ENCODE peak calls at places on chromosome 11, in seven cellular contexts. One of them, this sample, is unnamed.

GRCh38 chr11:70060611-70061293 is 17.4 kb upstream of the ANO1 start:
- DNase-seq in cardiac fibroblast: no peak
- DNase-seq in CD4-positive, CD25-positive, alpha-beta regulatory T cell: no peak
- DNase-seq in activated CD4-positive, alpha-beta T cell treated with anti-CD3 and anti-CD28 coated beads, Interleukin-2, amount 10 ng/mL, durations not matched to agents 7 days and 5 days: no peak
- DNase-seq in NCI-H1092: no peak
- DNase-seq in neural progenitor cell: no peak
- DNase-seq in activated T-cell treated with anti-CD3 and anti-CD28 coated beads for 48 hours: no peak
- DNase-seq in this sample: no peak

GRCh38 chr11:83680351-83680750 is 394.2 kb upstream of the CCDC90B start:
- DNase-seq in cardiac fibroblast: no peak
- DNase-seq in CD4-positive, CD25-positive, alpha-beta regulatory T cell: no peak
- DNase-seq in activated CD4-positive, alpha-beta T cell treated with anti-CD3 and anti-CD28 coated beads, Interleukin-2, amount 10 ng/mL, durations not matched to agents 7 days and 5 days: no peak
- DNase-seq in NCI-H1092: no peak
- DNase-seq in neural progenitor cell: peak; percentile 44
- DNase-seq in activated T-cell treated with anti-CD3 and anti-CD28 coated beads for 48 hours: no peak
- DNase-seq in this sample: no peak

GRCh38 chr11:134670247-134670646 is 258.2 kb upstream of the B3GAT1 start:
- DNase-seq in cardiac fibroblast: no peak
- DNase-seq in CD4-positive, CD25-positive, alpha-beta regulatory T cell: no peak
- DNase-seq in activated CD4-positive, alpha-beta T cell treated with anti-CD3 and anti-CD28 coated beads, Interleukin-2, amount 10 ng/mL, durations not matched to agents 7 days and 5 days: no peak
- DNase-seq in NCI-H1092: no peak
- DNase-seq in neural progenitor cell: no peak
- DNase-seq in activated T-cell treated with anti-CD3 and anti-CD28 coated beads for 48 hours: no peak
- DNase-seq in this sample: no peak

GRCh38 chr11:69306821-69307220 is 12.9 kb downstream of the MYEOV start:
- DNase-seq in cardiac fibroblast: no peak
- DNase-seq in CD4-positive, CD25-positive, alpha-beta regulatory T cell: no peak
- DNase-seq in activated CD4-positive, alpha-beta T cell treated with anti-CD3 and anti-CD28 coated beads, Interleukin-2, amount 10 ng/mL, durations not matched to agents 7 days and 5 days: no peak
- DNase-seq in NCI-H1092: no peak
- DNase-seq in neural progenitor cell: no peak
- DNase-seq in activated T-cell treated with anti-CD3 and anti-CD28 coated beads for 48 hours: no peak
- DNase-seq in this sample: no peak

GRCh38 chr11:128172046-128172878 is 415.1 kb downstream of the ETS1 start:
- DNase-seq in cardiac fibroblast: peak; percentile 95
- DNase-seq in CD4-positive, CD25-positive, alpha-beta regulatory T cell: peak; percentile 69
- DNase-seq in activated CD4-positive, alpha-beta T cell treated with anti-CD3 and anti-CD28 coated beads, Interleukin-2, amount 10 ng/mL, durations not matched to agents 7 days and 5 days: peak; percentile 89
- DNase-seq in NCI-H1092: peak; percentile 63
- DNase-seq in neural progenitor cell: peak; percentile 85
- DNase-seq in activated T-cell treated with anti-CD3 and anti-CD28 coated beads for 48 hours: peak; percentile 79
- DNase-seq in this sample: peak; percentile 87

GRCh38 chr11:34161812-34162506 is 56.5 kb downstream of the NAT10 start:
- DNase-seq in cardiac fibroblast: no peak
- DNase-seq in CD4-positive, CD25-positive, alpha-beta regulatory T cell: no peak
- DNase-seq in activated CD4-positive, alpha-beta T cell treated with anti-CD3 and anti-CD28 coated beads, Interleukin-2, amount 10 ng/mL, durations not matched to agents 7 days and 5 days: peak; percentile 13
- DNase-seq in NCI-H1092: no peak
- DNase-seq in neural progenitor cell: no peak
- DNase-seq in activated T-cell treated with anti-CD3 and anti-CD28 coated beads for 48 hours: peak; percentile 53
- DNase-seq in this sample: peak; percentile 53

GRCh38 chr11:46741600-46742484 is 22.8 kb downstream of the F2 start:
- DNase-seq in cardiac fibroblast: no peak
- DNase-seq in CD4-positive, CD25-positive, alpha-beta regulatory T cell: no peak
- DNase-seq in activated CD4-positive, alpha-beta T cell treated with anti-CD3 and anti-CD28 coated beads, Interleukin-2, amount 10 ng/mL, durations not matched to agents 7 days and 5 days: no peak
- DNase-seq in NCI-H1092: no peak
- DNase-seq in neural progenitor cell: no peak
- DNase-seq in activated T-cell treated with anti-CD3 and anti-CD28 coated beads for 48 hours: no peak
- DNase-seq in this sample: no peak

GRCh38 chr11:94647926-94648325 is 80.8 kb downstream of the PIWIL4 start:
- DNase-seq in cardiac fibroblast: peak; percentile 89
- DNase-seq in CD4-positive, CD25-positive, alpha-beta regulatory T cell: no peak
- DNase-seq in activated CD4-positive, alpha-beta T cell treated with anti-CD3 and anti-CD28 coated beads, Interleukin-2, amount 10 ng/mL, durations not matched to agents 7 days and 5 days: no peak
- DNase-seq in NCI-H1092: no peak
- DNase-seq in neural progenitor cell: peak; percentile 13
- DNase-seq in activated T-cell treated with anti-CD3 and anti-CD28 coated beads for 48 hours: no peak
- DNase-seq in this sample: peak; percentile 91

GRCh38 chr11:134781335-134781970 is 369.4 kb upstream of the B3GAT1 start:
- DNase-seq in cardiac fibroblast: no peak
- DNase-seq in CD4-positive, CD25-positive, alpha-beta regulatory T cell: no peak
- DNase-seq in activated CD4-positive, alpha-beta T cell treated with anti-CD3 and anti-CD28 coated beads, Interleukin-2, amount 10 ng/mL, durations not matched to agents 7 days and 5 days: no peak
- DNase-seq in NCI-H1092: no peak
- DNase-seq in neural progenitor cell: no peak
- DNase-seq in activated T-cell treated with anti-CD3 and anti-CD28 coated beads for 48 hours: no peak
- DNase-seq in this sample: no peak

GRCh38 chr11:133833101-133833898 is 12.0 kb downstream of the SPATA19 start:
- DNase-seq in cardiac fibroblast: no peak
- DNase-seq in CD4-positive, CD25-positive, alpha-beta regulatory T cell: no peak
- DNase-seq in activated CD4-positive, alpha-beta T cell treated with anti-CD3 and anti-CD28 coated beads, Interleukin-2, amount 10 ng/mL, durations not matched to agents 7 days and 5 days: no peak
- DNase-seq in NCI-H1092: no peak
- DNase-seq in neural progenitor cell: no peak
- DNase-seq in activated T-cell treated with anti-CD3 and anti-CD28 coated beads for 48 hours: no peak
- DNase-seq in this sample: no peak

GRCh38 chr11:134367781-134368180 is 36.0 kb downstream of the GLB1L2 start:
- DNase-seq in cardiac fibroblast: no peak
- DNase-seq in CD4-positive, CD25-positive, alpha-beta regulatory T cell: no peak
- DNase-seq in activated CD4-positive, alpha-beta T cell treated with anti-CD3 and anti-CD28 coated beads, Interleukin-2, amount 10 ng/mL, durations not matched to agents 7 days and 5 days: no peak
- DNase-seq in NCI-H1092: no peak
- DNase-seq in neural progenitor cell: no peak
- DNase-seq in activated T-cell treated with anti-CD3 and anti-CD28 coated beads for 48 hours: no peak
- DNase-seq in this sample: no peak

GRCh38 chr11:119169272-119169719 is 771 bp downstream of the NLRX1 start:
- DNase-seq in cardiac fibroblast: peak; percentile 36
- DNase-seq in CD4-positive, CD25-positive, alpha-beta regulatory T cell: no peak
- DNase-seq in activated CD4-positive, alpha-beta T cell treated with anti-CD3 and anti-CD28 coated beads, Interleukin-2, amount 10 ng/mL, durations not matched to agents 7 days and 5 days: peak; percentile 39
- DNase-seq in NCI-H1092: no peak
- DNase-seq in neural progenitor cell: peak; percentile 58
- DNase-seq in activated T-cell treated with anti-CD3 and anti-CD28 coated beads for 48 hours: peak; percentile 48
- DNase-seq in this sample: peak; percentile 15

GRCh38 chr11:26017322-26017860 is 314.5 kb upstream of the ANO3 start:
- DNase-seq in cardiac fibroblast: no peak
- DNase-seq in CD4-positive, CD25-positive, alpha-beta regulatory T cell: no peak
- DNase-seq in activated CD4-positive, alpha-beta T cell treated with anti-CD3 and anti-CD28 coated beads, Interleukin-2, amount 10 ng/mL, durations not matched to agents 7 days and 5 days: no peak
- DNase-seq in NCI-H1092: no peak
- DNase-seq in neural progenitor cell: no peak
- DNase-seq in activated T-cell treated with anti-CD3 and anti-CD28 coated beads for 48 hours: no peak
- DNase-seq in this sample: no peak

GRCh38 chr11:64119748-64120147 is 46.2 kb downstream of the MACROD1 start:
- DNase-seq in cardiac fibroblast: no peak
- DNase-seq in CD4-positive, CD25-positive, alpha-beta regulatory T cell: no peak
- DNase-seq in activated CD4-positive, alpha-beta T cell treated with anti-CD3 and anti-CD28 coated beads, Interleukin-2, amount 10 ng/mL, durations not matched to agents 7 days and 5 days: no peak
- DNase-seq in NCI-H1092: no peak
- DNase-seq in neural progenitor cell: no peak
- DNase-seq in activated T-cell treated with anti-CD3 and anti-CD28 coated beads for 48 hours: no peak
- DNase-seq in this sample: no peak

GRCh38 chr11:70411713-70412452 is 13.6 kb downstream of the CTTN start:
- DNase-seq in cardiac fibroblast: no peak
- DNase-seq in CD4-positive, CD25-positive, alpha-beta regulatory T cell: no peak
- DNase-seq in activated CD4-positive, alpha-beta T cell treated with anti-CD3 and anti-CD28 coated beads, Interleukin-2, amount 10 ng/mL, durations not matched to agents 7 days and 5 days: no peak
- DNase-seq in NCI-H1092: no peak
- DNase-seq in neural progenitor cell: no peak
- DNase-seq in activated T-cell treated with anti-CD3 and anti-CD28 coated beads for 48 hours: no peak
- DNase-seq in this sample: no peak

GRCh38 chr11:112744041-112744440 is 217.2 kb upstream of the NCAM1 start:
- DNase-seq in cardiac fibroblast: no peak
- DNase-seq in CD4-positive, CD25-positive, alpha-beta regulatory T cell: no peak
- DNase-seq in activated CD4-positive, alpha-beta T cell treated with anti-CD3 and anti-CD28 coated beads, Interleukin-2, amount 10 ng/mL, durations not matched to agents 7 days and 5 days: no peak
- DNase-seq in NCI-H1092: peak; percentile 89
- DNase-seq in neural progenitor cell: no peak
- DNase-seq in activated T-cell treated with anti-CD3 and anti-CD28 coated beads for 48 hours: no peak
- DNase-seq in this sample: no peak

GRCh38 chr11:70225629-70226582 is 22.8 kb downstream of the FADD start:
- DNase-seq in cardiac fibroblast: peak; percentile 67
- DNase-seq in CD4-positive, CD25-positive, alpha-beta regulatory T cell: no peak
- DNase-seq in activated CD4-positive, alpha-beta T cell treated with anti-CD3 and anti-CD28 coated beads, Interleukin-2, amount 10 ng/mL, durations not matched to agents 7 days and 5 days: no peak
- DNase-seq in NCI-H1092: no peak
- DNase-seq in neural progenitor cell: no peak
- DNase-seq in activated T-cell treated with anti-CD3 and anti-CD28 coated beads for 48 hours: no peak
- DNase-seq in this sample: no peak

GRCh38 chr11:61418136-61418535 is 11.6 kb downstream of the CPSF7 start:
- DNase-seq in cardiac fibroblast: no peak
- DNase-seq in CD4-positive, CD25-positive, alpha-beta regulatory T cell: no peak
- DNase-seq in activated CD4-positive, alpha-beta T cell treated with anti-CD3 and anti-CD28 coated beads, Interleukin-2, amount 10 ng/mL, durations not matched to agents 7 days and 5 days: no peak
- DNase-seq in NCI-H1092: no peak
- DNase-seq in neural progenitor cell: no peak
- DNase-seq in activated T-cell treated with anti-CD3 and anti-CD28 coated beads for 48 hours: no peak
- DNase-seq in this sample: no peak

GRCh38 chr11:92190535-92191206 is 33.9 kb upstream of the FAT3 start:
- DNase-seq in cardiac fibroblast: no peak
- DNase-seq in CD4-positive, CD25-positive, alpha-beta regulatory T cell: no peak
- DNase-seq in activated CD4-positive, alpha-beta T cell treated with anti-CD3 and anti-CD28 coated beads, Interleukin-2, amount 10 ng/mL, durations not matched to agents 7 days and 5 days: no peak
- DNase-seq in NCI-H1092: no peak
- DNase-seq in neural progenitor cell: no peak
- DNase-seq in activated T-cell treated with anti-CD3 and anti-CD28 coated beads for 48 hours: no peak
- DNase-seq in this sample: no peak

GRCh38 chr11:100152751-100153150 is 534.3 kb upstream of the ARHGAP42 start:
- DNase-seq in cardiac fibroblast: no peak
- DNase-seq in CD4-positive, CD25-positive, alpha-beta regulatory T cell: no peak
- DNase-seq in activated CD4-positive, alpha-beta T cell treated with anti-CD3 and anti-CD28 coated beads, Interleukin-2, amount 10 ng/mL, durations not matched to agents 7 days and 5 days: no peak
- DNase-seq in NCI-H1092: no peak
- DNase-seq in neural progenitor cell: no peak
- DNase-seq in activated T-cell treated with anti-CD3 and anti-CD28 coated beads for 48 hours: no peak
- DNase-seq in this sample: peak; percentile 25

GRCh38 chr11:116931206-116931953 is 94.0 kb upstream of the APOA1 start:
- DNase-seq in cardiac fibroblast: peak; percentile 65
- DNase-seq in CD4-positive, CD25-positive, alpha-beta regulatory T cell: no peak
- DNase-seq in activated CD4-positive, alpha-beta T cell treated with anti-CD3 and anti-CD28 coated beads, Interleukin-2, amount 10 ng/mL, durations not matched to agents 7 days and 5 days: peak; percentile 61
- DNase-seq in NCI-H1092: no peak
- DNase-seq in neural progenitor cell: no peak
- DNase-seq in activated T-cell treated with anti-CD3 and anti-CD28 coated beads for 48 hours: no peak
- DNase-seq in this sample: no peak

GRCh38 chr11:69400769-69401590 is 80.5 kb upstream of the LINC01488 start:
- DNase-seq in cardiac fibroblast: no peak
- DNase-seq in CD4-positive, CD25-positive, alpha-beta regulatory T cell: no peak
- DNase-seq in activated CD4-positive, alpha-beta T cell treated with anti-CD3 and anti-CD28 coated beads, Interleukin-2, amount 10 ng/mL, durations not matched to agents 7 days and 5 days: no peak
- DNase-seq in NCI-H1092: no peak
- DNase-seq in neural progenitor cell: no peak
- DNase-seq in activated T-cell treated with anti-CD3 and anti-CD28 coated beads for 48 hours: no peak
- DNase-seq in this sample: no peak

GRCh38 chr11:76578655-76579046 is 91.9 kb downstream of the LRRC32 start:
- DNase-seq in cardiac fibroblast: peak; percentile 77
- DNase-seq in CD4-positive, CD25-positive, alpha-beta regulatory T cell: no peak
- DNase-seq in activated CD4-positive, alpha-beta T cell treated with anti-CD3 and anti-CD28 coated beads, Interleukin-2, amount 10 ng/mL, durations not matched to agents 7 days and 5 days: no peak
- DNase-seq in NCI-H1092: no peak
- DNase-seq in neural progenitor cell: peak; percentile 22
- DNase-seq in activated T-cell treated with anti-CD3 and anti-CD28 coated beads for 48 hours: no peak
- DNase-seq in this sample: peak; percentile 73

GRCh38 chr11:36023922-36024321 is 80.1 kb downstream of the LDLRAD3 start:
- DNase-seq in cardiac fibroblast: peak; percentile 53
- DNase-seq in CD4-positive, CD25-positive, alpha-beta regulatory T cell: no peak
- DNase-seq in activated CD4-positive, alpha-beta T cell treated with anti-CD3 and anti-CD28 coated beads, Interleukin-2, amount 10 ng/mL, durations not matched to agents 7 days and 5 days: no peak
- DNase-seq in NCI-H1092: no peak
- DNase-seq in neural progenitor cell: no peak
- DNase-seq in activated T-cell treated with anti-CD3 and anti-CD28 coated beads for 48 hours: no peak
- DNase-seq in this sample: no peak

GRCh38 chr11:68142028-68142412 is 20.8 kb upstream of the CHKA start:
- DNase-seq in cardiac fibroblast: no peak
- DNase-seq in CD4-positive, CD25-positive, alpha-beta regulatory T cell: no peak
- DNase-seq in activated CD4-positive, alpha-beta T cell treated with anti-CD3 and anti-CD28 coated beads, Interleukin-2, amount 10 ng/mL, durations not matched to agents 7 days and 5 days: peak; percentile 34
- DNase-seq in NCI-H1092: no peak
- DNase-seq in neural progenitor cell: no peak
- DNase-seq in activated T-cell treated with anti-CD3 and anti-CD28 coated beads for 48 hours: peak; percentile 59
- DNase-seq in this sample: no peak

This sample was measured in fibroblast of villous mesenchyme.